ENCODE peak calls at places on chromosomes 13 and 19, in six cellular contexts. One of them, this sample, is unnamed.

GRCh38 chr13:49214917-49215376 is 5.2 kb upstream of the MLNR start:
- DNase-seq in A549: no peak
- DNase-seq in endothelial cell of umbilical vein: no peak
- DNase-seq in tibial nerve: peak; percentile 18
- DNase-seq in adrenal gland: peak; percentile 68
- DNase-seq in esophagus squamous epithelium: no peak
- DNase-seq in this sample: peak; percentile 70

GRCh38 chr19:1907563-1908363 is 2.6 kb downstream of the ADAT3 start:
- DNase-seq in A549: no peak
- DNase-seq in endothelial cell of umbilical vein: no peak
- DNase-seq in tibial nerve: no peak
- DNase-seq in adrenal gland: no peak
- DNase-seq in esophagus squamous epithelium: no peak
- DNase-seq in this sample: peak; percentile 90

GRCh38 chr13:114032121-114032799 is 58.4 kb upstream of the C13orf46 start:
- DNase-seq in A549: no peak
- DNase-seq in endothelial cell of umbilical vein: peak; percentile 84
- DNase-seq in tibial nerve: no peak
- DNase-seq in adrenal gland: peak; percentile 64
- DNase-seq in esophagus squamous epithelium: no peak
- DNase-seq in this sample: no peak

GRCh38 chr19:47240996-47241918 is 10.3 kb upstream of the BBC3 start:
- DNase-seq in A549: peak; percentile 69
- DNase-seq in endothelial cell of umbilical vein: peak; percentile 72
- DNase-seq in tibial nerve: peak; percentile 60
- DNase-seq in adrenal gland: peak; percentile 89
- DNase-seq in esophagus squamous epithelium: no peak
- DNase-seq in this sample: peak; percentile 91

GRCh38 chr19:38543807-38544568 is 73.8 kb downstream of the MAP4K1 start:
- DNase-seq in A549: peak; percentile 98
- DNase-seq in endothelial cell of umbilical vein: peak; percentile 78
- DNase-seq in tibial nerve: peak; percentile 9
- DNase-seq in adrenal gland: peak; percentile 95
- DNase-seq in esophagus squamous epithelium: no peak
- DNase-seq in this sample: peak; percentile 61

GRCh38 chr13:50911051-50911690 is 1.6 kb downstream of the RNASEH2B start:
- DNase-seq in A549: no peak
- DNase-seq in endothelial cell of umbilical vein: peak; percentile 1
- DNase-seq in tibial nerve: no peak
- DNase-seq in adrenal gland: no peak
- DNase-seq in esophagus squamous epithelium: no peak
- DNase-seq in this sample: no peak

GRCh38 chr13:112891477-112892401 is 77.3 kb upstream of the MCF2L start:
- DNase-seq in A549: no peak
- DNase-seq in endothelial cell of umbilical vein: no peak
- DNase-seq in tibial nerve: no peak
- DNase-seq in adrenal gland: no peak
- DNase-seq in esophagus squamous epithelium: no peak
- DNase-seq in this sample: no peak

GRCh38 chr19:3698386-3698950 is 1.8 kb downstream of the PIP5K1C start:
- DNase-seq in A549: no peak
- DNase-seq in endothelial cell of umbilical vein: no peak
- DNase-seq in tibial nerve: no peak
- DNase-seq in adrenal gland: no peak
- DNase-seq in esophagus squamous epithelium: no peak
- DNase-seq in this sample: no peak

GRCh38 chr19:35247526-35248309 is 1.1 kb upstream of the LSR start:
- DNase-seq in A549: peak; percentile 78
- DNase-seq in endothelial cell of umbilical vein: no peak
- DNase-seq in tibial nerve: no peak
- DNase-seq in adrenal gland: peak; percentile 85
- DNase-seq in esophagus squamous epithelium: no peak
- DNase-seq in this sample: peak; percentile 92

GRCh38 chr19:50994129-50994528 is 7.3 kb downstream of the KLK8 start:
- DNase-seq in A549: peak; percentile 65
- DNase-seq in endothelial cell of umbilical vein: no peak
- DNase-seq in tibial nerve: no peak
- DNase-seq in adrenal gland: no peak
- DNase-seq in esophagus squamous epithelium: no peak
- DNase-seq in this sample: no peak

GRCh38 chr13:90933097-90933826 is 414.2 kb upstream of the MIR17HG start:
- DNase-seq in A549: no peak
- DNase-seq in endothelial cell of umbilical vein: no peak
- DNase-seq in tibial nerve: no peak
- DNase-seq in adrenal gland: no peak
- DNase-seq in esophagus squamous epithelium: no peak
- DNase-seq in this sample: no peak

GRCh38 chr19:51271015-51271600 is 20.2 kb downstream of the SIGLECL1 start:
- DNase-seq in A549: no peak
- DNase-seq in endothelial cell of umbilical vein: no peak
- DNase-seq in tibial nerve: no peak
- DNase-seq in adrenal gland: peak; percentile 53
- DNase-seq in esophagus squamous epithelium: no peak
- DNase-seq in this sample: no peak

GRCh38 chr13:73857106-73857505 is 277.1 kb downstream of the KLF12 start:
- DNase-seq in A549: no peak
- DNase-seq in endothelial cell of umbilical vein: no peak
- DNase-seq in tibial nerve: no peak
- DNase-seq in adrenal gland: no peak
- DNase-seq in esophagus squamous epithelium: no peak
- DNase-seq in this sample: no peak

GRCh38 chr13:97468331-97468730 is 34.4 kb downstream of the RAP2A start:
- DNase-seq in A549: no peak
- DNase-seq in endothelial cell of umbilical vein: no peak
- DNase-seq in tibial nerve: peak; percentile 48
- DNase-seq in adrenal gland: no peak
- DNase-seq in esophagus squamous epithelium: no peak
- DNase-seq in this sample: no peak

DNA sequence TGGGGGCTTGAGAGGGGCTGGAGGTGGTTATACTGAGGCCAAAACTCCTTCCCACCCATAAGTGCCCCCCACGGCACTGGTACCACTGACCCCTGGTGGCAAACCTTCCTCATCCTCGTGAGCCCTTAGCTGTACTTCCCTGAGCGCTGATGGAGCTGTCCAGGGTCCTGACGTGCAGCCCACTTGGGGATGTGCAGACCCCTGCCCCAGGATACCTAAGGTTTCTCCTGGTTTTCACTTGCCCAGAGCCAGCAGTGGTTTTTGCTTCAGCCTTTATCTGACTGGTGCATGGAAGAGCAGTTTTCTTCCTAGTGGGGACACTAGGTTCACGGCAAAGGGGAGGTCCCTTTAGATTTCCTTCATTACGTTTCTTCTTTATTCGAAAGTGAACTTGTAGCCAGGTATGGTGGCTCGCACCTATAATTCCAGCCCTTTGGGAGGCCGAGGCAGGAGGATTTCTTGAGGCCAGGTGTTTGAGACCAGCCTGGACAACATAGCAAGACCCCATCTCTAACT is 28.7 kb upstream of the KCTD15 start:
- DNase-seq in A549: no peak
- DNase-seq in endothelial cell of umbilical vein: peak; percentile 24
- DNase-seq in tibial nerve: no peak
- DNase-seq in adrenal gland: no peak
- DNase-seq in esophagus squamous epithelium: no peak
- DNase-seq in this sample: no peak
- TF ChIP-seq CTCF in A549: peak; percentile 16
- TF ChIP-seq CTCF in endothelial cell of umbilical vein: peak; percentile 14
- TF ChIP-seq CTCF in tibial nerve: no peak
- TF ChIP-seq CTCF in adrenal gland: no peak
- TF ChIP-seq CTCF in esophagus squamous epithelium: no peak
- TF ChIP-seq CTCF in this sample: no peak

GRCh38 chr19:40801449-40802299 is 2.7 kb downstream of the EGLN2 start:
- DNase-seq in A549: no peak
- DNase-seq in endothelial cell of umbilical vein: no peak
- DNase-seq in tibial nerve: no peak
- DNase-seq in adrenal gland: no peak
- DNase-seq in esophagus squamous epithelium: no peak
- DNase-seq in this sample: no peak
- H3K4me1 ChIP-seq in A549: peaks cover 59% of the 10 kb centered on the region
- H3K4me1 ChIP-seq in endothelial cell of umbilical vein: peaks cover 74% of the 10 kb centered on the region
- H3K4me1 ChIP-seq in tibial nerve: no peaks in the 10 kb centered on the region
- H3K4me1 ChIP-seq in adrenal gland: peaks cover 57% of the 10 kb centered on the region
- H3K4me1 ChIP-seq in esophagus squamous epithelium: peaks cover 77% of the 10 kb centered on the region
- H3K4me1 ChIP-seq in this sample: peaks cover 65% of the 10 kb centered on the region

DNA sequence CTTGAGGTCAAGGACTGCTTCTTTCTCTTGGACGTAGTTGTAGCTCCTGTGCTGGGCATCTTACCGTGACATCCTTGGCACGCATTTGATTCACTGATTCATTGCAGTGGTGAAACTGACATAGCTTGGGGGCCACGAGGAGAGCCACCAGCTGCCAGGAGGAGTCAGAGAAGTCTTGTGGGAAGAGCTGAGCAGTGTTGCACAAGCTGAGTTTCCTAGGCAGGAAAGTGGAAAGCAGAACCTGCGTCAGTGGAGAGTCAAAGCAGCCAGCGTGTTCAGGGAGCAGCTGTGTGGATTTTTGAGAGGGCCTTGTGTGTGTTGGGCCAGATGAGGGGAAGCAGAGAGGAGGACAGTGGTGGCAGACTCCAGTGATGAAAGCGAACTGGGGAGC is 5.3 kb upstream of the GPR183 start:
- DNase-seq in A549: no peak
- DNase-seq in endothelial cell of umbilical vein: no peak
- DNase-seq in tibial nerve: peak; percentile 81
- DNase-seq in adrenal gland: peak; percentile 92
- DNase-seq in esophagus squamous epithelium: peak; percentile 23
- DNase-seq in this sample: no peak
- TF ChIP-seq POLR2A in A549: no peak
- TF ChIP-seq POLR2A in endothelial cell of umbilical vein: no peak
- TF ChIP-seq POLR2A in tibial nerve: no peak
- TF ChIP-seq POLR2A in adrenal gland: peak; percentile 51
- TF ChIP-seq POLR2A in esophagus squamous epithelium: no peak
- TF ChIP-seq POLR2A in this sample: no peak

DNA sequence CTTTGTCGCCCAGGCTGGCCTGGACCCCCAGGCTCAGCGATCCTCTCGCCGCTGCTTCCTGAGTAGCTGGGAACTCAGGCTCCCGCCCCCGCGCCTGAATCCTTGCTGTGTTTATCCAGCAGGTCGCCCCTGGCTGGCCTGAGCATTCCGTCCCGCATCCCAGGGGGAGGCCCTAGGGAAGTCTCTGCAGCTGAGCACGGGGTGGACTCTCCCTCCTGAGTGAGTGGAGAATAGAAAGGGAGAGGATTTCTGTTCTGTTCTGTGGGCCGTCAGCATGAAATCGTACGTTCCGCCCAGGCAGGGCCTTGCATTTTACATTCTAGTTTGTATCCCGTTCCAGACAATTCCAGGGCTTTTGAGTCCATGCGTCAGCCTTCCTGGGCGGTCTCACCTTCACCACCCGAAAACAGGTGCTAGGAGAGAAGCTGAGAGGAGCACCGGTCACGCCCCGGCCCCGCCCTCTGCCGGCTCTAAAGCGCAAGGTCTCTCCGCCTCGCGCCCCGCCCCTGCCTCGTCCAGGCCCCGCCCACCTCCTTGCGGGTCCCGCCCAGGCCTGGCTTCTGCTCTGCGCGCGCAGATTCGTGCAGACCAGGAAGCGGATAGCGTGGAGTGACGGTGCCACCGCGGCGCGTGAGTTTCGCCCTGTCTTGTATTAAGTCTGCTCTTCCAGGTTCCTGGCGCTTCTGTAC is at the start of gene ZNF761:
- DNase-seq in A549: peak; percentile 58
- DNase-seq in endothelial cell of umbilical vein: peak; percentile 96
- DNase-seq in tibial nerve: peak; percentile 94
- DNase-seq in adrenal gland: peak; percentile 98
- DNase-seq in esophagus squamous epithelium: peak; percentile 62
- DNase-seq in this sample: peak; percentile 99
- TF ChIP-seq CTCF in A549: no peak
- TF ChIP-seq CTCF in endothelial cell of umbilical vein: no peak
- TF ChIP-seq CTCF in tibial nerve: peak; percentile 70
- TF ChIP-seq CTCF in adrenal gland: peak; percentile 45
- TF ChIP-seq CTCF in esophagus squamous epithelium: no peak
- TF ChIP-seq CTCF in this sample: peak; percentile 39

GRCh38 chr19:18281082-18282020 is at the start of gene JUND:
- DNase-seq in A549: peak; percentile 62
- DNase-seq in endothelial cell of umbilical vein: peak; percentile 98
- DNase-seq in tibial nerve: peak; percentile 92
- DNase-seq in adrenal gland: peak; percentile 99
- DNase-seq in esophagus squamous epithelium: peak; percentile 85
- DNase-seq in this sample: peak; percentile 99
- H3K4me1 ChIP-seq in A549: peaks cover 26% of the 10 kb centered on the region
- H3K4me1 ChIP-seq in endothelial cell of umbilical vein: peaks cover 19% of the 10 kb centered on the region
- H3K4me1 ChIP-seq in tibial nerve: no peaks in the 10 kb centered on the region
- H3K4me1 ChIP-seq in adrenal gland: peaks cover 29% of the 10 kb centered on the region
- H3K4me1 ChIP-seq in esophagus squamous epithelium: peaks cover 16% of the 10 kb centered on the region
- H3K4me1 ChIP-seq in this sample: peaks cover 17% of the 10 kb centered on the region

DNA sequence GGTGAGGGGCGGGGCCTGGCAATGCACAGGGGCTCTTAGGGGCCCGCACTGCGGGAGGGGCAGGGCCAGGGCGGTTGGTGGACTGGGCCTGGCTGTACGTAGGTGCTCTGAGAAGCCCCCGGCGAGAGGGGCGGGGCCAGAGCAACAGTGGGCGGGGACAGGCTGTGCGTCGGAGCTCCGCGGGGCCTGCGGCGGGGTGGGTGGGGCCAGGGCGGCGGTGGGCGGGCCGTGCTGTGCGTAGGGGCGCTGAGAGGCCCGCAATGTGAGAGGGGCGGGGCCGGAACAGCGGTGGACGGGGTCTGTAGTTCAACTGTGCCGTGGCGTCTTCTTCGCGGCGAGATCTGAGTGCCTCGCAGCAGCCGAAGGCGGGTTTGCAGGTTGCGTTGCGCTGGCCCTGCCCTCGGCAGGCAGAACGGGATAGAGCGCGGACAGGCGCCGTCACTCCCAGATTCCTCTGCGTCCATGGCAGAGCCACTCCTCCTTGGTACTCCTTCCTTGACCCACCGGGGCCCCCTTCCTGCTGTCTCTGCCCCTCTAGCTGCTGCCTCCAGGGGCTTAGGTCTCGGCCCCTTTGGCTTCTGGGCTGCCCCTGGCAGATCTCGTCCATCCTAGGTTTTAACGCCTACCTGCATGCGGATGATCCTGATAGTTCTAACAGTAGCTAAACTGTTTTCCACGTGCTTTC is 33.2 kb downstream of the CCNE1 start:
- DNase-seq in A549: peak; percentile 92
- DNase-seq in endothelial cell of umbilical vein: peak; percentile 88
- DNase-seq in tibial nerve: peak; percentile 85
- DNase-seq in adrenal gland: peak; percentile 97
- DNase-seq in esophagus squamous epithelium: peak; percentile 64
- DNase-seq in this sample: peak; percentile 98
- TF ChIP-seq POLR2A in A549: peak; percentile 72
- TF ChIP-seq POLR2A in endothelial cell of umbilical vein: no peak
- TF ChIP-seq POLR2A in tibial nerve: peak; percentile 42
- TF ChIP-seq POLR2A in adrenal gland: peak; percentile 94
- TF ChIP-seq POLR2A in esophagus squamous epithelium: no peak
- TF ChIP-seq POLR2A in this sample: peak; percentile 57

This sample was measured in Peyer's patch.